ENCODE peak calls at places on chromosomes 2 and 18, in five cellular contexts. E, T, D, N and M are unnamed samples.

GRCh38 chr18:48885266-48885950 is 65.4 kb downstream of the SMAD7 start:
- DNase-seq in N (no peak), D (no peak), E (no peak), T (no peak), M (no peak)

GRCh38 chr2:197576631-197577030 is 60.8 kb downstream of the MOB4 start:
- DNase-seq in N (peak), D (no peak), T (no peak), E (peak), M (peak)

GRCh38 chr2:15050483-15050882 is 418.0 kb downstream of the LRATD1 start:
- DNase-seq in T (no peak), N (no peak), D (no peak), E (no peak), M (no peak)

GRCh38 chr2:166197446-166197845 is 69.6 kb upstream of the SCN1A start:
- DNase-seq in D (no peak), N (no peak), E (peak), T (no peak), M (peak)

GRCh38 chr2:237136824-237137223 is 51.1 kb downstream of the COPS8 start:
- DNase-seq in N (no peak), E (no peak), D (no peak), T (no peak), M (no peak)

GRCh38 chr2:118221952-118222594 is 133.8 kb downstream of the INSIG2 start:
- DNase-seq in T (peak), D (peak), N (peak), E (peak), M (peak)

GRCh38 chr2:64461271-64462058 is 7.5 kb downstream of the LGALSL start:
- DNase-seq in E (no peak), T (no peak), D (no peak), N (no peak), M (no peak)

GRCh38 chr2:60536716-60537115 is 16.7 kb downstream of the BCL11A start:
- DNase-seq in D (no peak), N (no peak), T (no peak), E (peak), M (no peak)

GRCh38 chr2:215899111-215900074 is 114.0 kb downstream of the MREG start:
- DNase-seq in E (peak), N (no peak), T (no peak), D (no peak), M (peak)

GRCh38 chr18:23580677-23581367 is 5.5 kb downstream of the NPC1 start:
- DNase-seq in T (peak), D (no peak), N (peak), E (peak), M (peak)

GRCh38 chr18:67646890-67647289 is 130.4 kb upstream of the DSEL start:
- DNase-seq in D (no peak), N (no peak), E (no peak), T (no peak), M (no peak)

GRCh38 chr18:59220784-59221765 is 1.1 kb downstream of the GRP start:
- DNase-seq in T (no peak), E (no peak), N (no peak), D (no peak), M (no peak)

GRCh38 chr2:176187306-176188217 is 906 bp upstream of the HOXD1 start:
- DNase-seq in T (peak), N (no peak), E (no peak), D (no peak), M (peak)

GRCh38 chr2:97857553-97857952 is 138.2 kb downstream of the TMEM131 start:
- DNase-seq in N (no peak), D (no peak), T (no peak), E (no peak), M (no peak)

GRCh38 chr2:56613254-56613653 is 429.5 kb downstream of the CCDC85A start:
- DNase-seq in N (no peak), D (no peak), T (no peak), E (no peak), M (no peak)

GRCh38 chr2:234378440-234378839 is 118.4 kb downstream of the ARL4C start:
- DNase-seq in T (no peak), D (no peak), N (no peak), E (peak), M (peak)

GRCh38 chr2:12045864-12046291 is 299.4 kb downstream of the LPIN1 start:
- DNase-seq in D (no peak), T (no peak), E (no peak), N (no peak), M (no peak)

GRCh38 chr2:67436221-67436620 is 39.1 kb downstream of the ETAA1 start:
- DNase-seq in E (peak), D (no peak), T (no peak), N (no peak), M (no peak)

GRCh38 chr18:361941-362913 is 94.4 kb upstream of the THOC1 start:
- DNase-seq in N (peak), E (peak), T (no peak), D (no peak), M (peak)

GRCh38 chr2:188676012-188676405 is 298.2 kb upstream of the COL3A1 start:
- DNase-seq in E (peak), T (no peak), D (no peak), N (peak), M (peak)

GRCh38 chr2:15357922-15358321 is 203.2 kb downstream of the NBAS start:
- DNase-seq in T (no peak), D (no peak), N (no peak), E (no peak), M (no peak)

GRCh38 chr18:47087676-47088075 is 52.3 kb upstream of the ELOA2 start:
- DNase-seq in D (no peak), N (no peak), T (no peak), E (no peak), M (no peak)

GRCh38 chr2:1736997-1737480 is 7.3 kb downstream of the PXDN start:
- DNase-seq in E (peak), D (no peak), T (peak), N (peak), M (peak)

GRCh38 chr2:131014141-131014540 is 79.1 kb downstream of the FAM168B start:
- DNase-seq in N (no peak), D (no peak), E (no peak), T (no peak), M (no peak)

GRCh38 chr2:182077451-182078142 is 91.9 kb downstream of the PPP1R1C start:
- DNase-seq in N (peak), D (peak), T (peak), E (peak), M (peak)

GRCh38 chr2:181354626-181355025 is 102.6 kb upstream of the ITGA4 start:
- DNase-seq in D (peak), T (no peak), E (peak), N (peak), M (peak)

GRCh38 chr2:57907411-57907810 is 139.2 kb upstream of the VRK2 start:
- DNase-seq in E (no peak), T (no peak), D (no peak), N (no peak), M (no peak)

GRCh38 chr2:42089340-42089925 is 41.6 kb downstream of the PKDCC start:
- DNase-seq in D (peak), N (peak), T (peak), E (peak), M (peak)

GRCh38 chr2:192288290-192288689 is 93.6 kb upstream of the TMEFF2 start:
- DNase-seq in D (no peak), T (no peak), N (no peak), E (no peak), M (no peak)

GRCh38 chr2:28624798-28625701 is 126.6 kb upstream of the PPP1CB start:
- DNase-seq in N (no peak), T (peak), E (peak), D (peak), M (peak)

GRCh38 chr2:239589270-239589825 is 188.5 kb upstream of the HDAC4 start:
- DNase-seq in D (peak), E (no peak), T (no peak), N (no peak), M (no peak)

GRCh38 chr2:231715499-231715837 is 7.1 kb downstream of the PTMA start:
- DNase-seq in T (no peak), N (no peak), E (no peak), D (no peak), M (no peak)

GRCh38 chr18:59605633-59606192 is 91.5 kb downstream of the CCBE1 start:
- DNase-seq in D (no peak), T (no peak), E (no peak), N (peak), M (no peak)

GRCh38 chr18:45227004-45227403 is 388.3 kb upstream of the SLC14A2 start:
- DNase-seq in N (no peak), E (peak), D (no peak), T (no peak), M (no peak)

GRCh38 chr2:153077311-153077710 is 358.9 kb downstream of the ARL6IP6 start:
- DNase-seq in E (no peak), N (no peak), D (no peak), T (no peak), M (no peak)

GRCh38 chr2:2846379-2847130 is 515.5 kb upstream of the MYT1L start:
- DNase-seq in D (no peak), T (no peak), N (no peak), E (no peak), M (no peak)